ENCODE peak calls at places on chromosome 15, in four cellular contexts. One of them, this sample, is unnamed.
A peak's percentile ranks its signal among the peaks of the same experiment; 100 is the strongest.

GRCh38 chr15:85763157-85763556 is 31.6 kb downstream of the KLHL25 start:
- DNase-seq in left ventricle myocardium inferior: peak; percentile 67
- DNase-seq in AG04449: no peak
- DNase-seq in astrocyte of the spinal cord: no peak
- DNase-seq in this sample: no peak

GRCh38 chr15:98063311-98063710 is 102.8 kb downstream of the ARRDC4 start:
- DNase-seq in left ventricle myocardium inferior: no peak
- DNase-seq in AG04449: no peak
- DNase-seq in astrocyte of the spinal cord: no peak
- DNase-seq in this sample: no peak

GRCh38 chr15:48946088-48946839 is 17.5 kb downstream of the SHC4 start:
- DNase-seq in left ventricle myocardium inferior: no peak
- DNase-seq in AG04449: no peak
- DNase-seq in astrocyte of the spinal cord: peak; percentile 56
- DNase-seq in this sample: peak; percentile 69

GRCh38 chr15:101525087-101525669 is 35.7 kb upstream of the PCSK6 start:
- DNase-seq in left ventricle myocardium inferior: no peak
- DNase-seq in AG04449: no peak
- DNase-seq in astrocyte of the spinal cord: no peak
- DNase-seq in this sample: no peak

GRCh38 chr15:34182942-34183341 is 27.0 kb downstream of the KATNBL1 start:
- DNase-seq in left ventricle myocardium inferior: no peak
- DNase-seq in AG04449: no peak
- DNase-seq in astrocyte of the spinal cord: no peak
- DNase-seq in this sample: no peak

GRCh38 chr15:26722621-26723160 is 50.2 kb downstream of the GABRB3 start:
- DNase-seq in left ventricle myocardium inferior: no peak
- DNase-seq in AG04449: no peak
- DNase-seq in astrocyte of the spinal cord: no peak
- DNase-seq in this sample: no peak

GRCh38 chr15:92205255-92205739 is 188.4 kb upstream of the ST8SIA2 start:
- DNase-seq in left ventricle myocardium inferior: peak; percentile 13
- DNase-seq in AG04449: no peak
- DNase-seq in astrocyte of the spinal cord: no peak
- DNase-seq in this sample: no peak

GRCh38 chr15:93709708-93710107 is 521.7 kb upstream of the MCTP2 start:
- DNase-seq in left ventricle myocardium inferior: no peak
- DNase-seq in AG04449: no peak
- DNase-seq in astrocyte of the spinal cord: no peak
- DNase-seq in this sample: no peak

GRCh38 chr15:38647683-38648082 is 83.1 kb upstream of the RASGRP1 start:
- DNase-seq in left ventricle myocardium inferior: no peak
- DNase-seq in AG04449: no peak
- DNase-seq in astrocyte of the spinal cord: peak; percentile 2
- DNase-seq in this sample: peak; percentile 27
- TF ChIP-seq CTCF in left ventricle myocardium inferior: peak; percentile 46
- TF ChIP-seq CTCF in AG04449: peak; percentile 27
- TF ChIP-seq CTCF in astrocyte of the spinal cord: peak; percentile 52
- TF ChIP-seq CTCF in this sample: peak; percentile 52

DNA sequence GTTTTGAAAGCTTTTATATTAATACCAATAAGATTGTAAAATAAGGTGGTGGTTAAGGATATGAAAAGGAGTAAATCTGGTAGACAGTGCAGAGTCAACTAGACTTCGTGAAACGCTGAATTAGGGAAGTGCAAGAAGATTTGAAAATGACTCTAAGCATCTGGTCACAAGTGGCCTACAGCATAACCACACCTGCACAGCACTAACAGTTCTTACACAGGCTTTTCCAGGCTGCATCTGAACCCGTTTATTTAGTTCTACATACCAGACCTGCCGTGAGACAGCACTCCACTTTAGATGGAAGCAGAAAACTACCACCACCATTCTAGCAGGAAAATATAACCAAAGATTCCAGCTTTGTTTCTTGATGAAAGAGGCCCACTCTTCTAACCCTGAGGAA is 1.9 kb downstream of the DMXL2 start:
- DNase-seq in left ventricle myocardium inferior: no peak
- DNase-seq in AG04449: no peak
- DNase-seq in astrocyte of the spinal cord: no peak
- DNase-seq in this sample: no peak
- H3K4me3 ChIP-seq in left ventricle myocardium inferior: peak overlapping the region; percentile 88
- H3K4me3 ChIP-seq in AG04449: peak overlapping the region; percentile 90
- H3K4me3 ChIP-seq in astrocyte of the spinal cord: peak overlapping the region; percentile 82
- H3K4me3 ChIP-seq in this sample: no peak overlapping the region

GRCh38 chr15:68668926-68669600 is 90.3 kb downstream of the CORO2B start:
- DNase-seq in left ventricle myocardium inferior: no peak
- DNase-seq in AG04449: no peak
- DNase-seq in astrocyte of the spinal cord: no peak
- DNase-seq in this sample: no peak

GRCh38 chr15:68672251-68672650 is 93.5 kb downstream of the CORO2B start:
- DNase-seq in left ventricle myocardium inferior: no peak
- DNase-seq in AG04449: no peak
- DNase-seq in astrocyte of the spinal cord: no peak
- DNase-seq in this sample: no peak

GRCh38 chr15:68674975-68675374 is 96.2 kb downstream of the CORO2B start:
- DNase-seq in left ventricle myocardium inferior: no peak
- DNase-seq in AG04449: no peak
- DNase-seq in astrocyte of the spinal cord: no peak
- DNase-seq in this sample: no peak

GRCh38 chr15:68676011-68676605 is 97.3 kb downstream of the CORO2B start:
- DNase-seq in left ventricle myocardium inferior: no peak
- DNase-seq in AG04449: no peak
- DNase-seq in astrocyte of the spinal cord: no peak
- DNase-seq in this sample: no peak

GRCh38 chr15:68672781-68673205 is 94.0 kb downstream of the CORO2B start:
- DNase-seq in left ventricle myocardium inferior: no peak
- DNase-seq in AG04449: no peak
- DNase-seq in astrocyte of the spinal cord: peak; percentile 23
- DNase-seq in this sample: peak; percentile 23
- TF ChIP-seq CTCF in left ventricle myocardium inferior: peak; percentile 41
- TF ChIP-seq CTCF in AG04449: peak; percentile 49
- TF ChIP-seq CTCF in astrocyte of the spinal cord: peak; percentile 51
- TF ChIP-seq CTCF in this sample: peak; percentile 45

DNA sequence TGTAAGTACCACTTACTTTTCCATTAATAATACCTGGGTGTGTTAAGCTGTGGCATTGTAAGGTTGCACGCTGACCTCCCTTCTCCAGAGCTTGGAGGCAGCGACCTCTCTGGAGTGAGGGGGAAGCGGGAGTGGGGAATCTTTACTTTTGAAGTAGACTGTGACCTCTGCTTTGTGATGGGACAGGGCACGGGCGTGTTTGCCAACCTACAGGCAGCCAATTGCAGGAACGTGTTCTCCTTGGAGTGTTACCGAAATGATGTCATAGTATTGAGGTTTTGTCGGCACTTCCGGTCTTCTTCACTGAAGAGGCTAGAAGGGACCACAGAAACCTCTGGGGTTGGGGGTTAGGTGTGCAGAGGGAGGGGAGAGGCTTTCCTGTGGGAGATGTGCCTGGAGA is 227.3 kb upstream of the C2CD4B start:
- DNase-seq in left ventricle myocardium inferior: peak; percentile 22
- DNase-seq in AG04449: no peak
- DNase-seq in astrocyte of the spinal cord: peak; percentile 30
- DNase-seq in this sample: peak; percentile 27
- H3K4me3 ChIP-seq in left ventricle myocardium inferior: peak overlapping the region; percentile 95
- H3K4me3 ChIP-seq in AG04449: peak overlapping the region; percentile 90
- H3K4me3 ChIP-seq in astrocyte of the spinal cord: peak overlapping the region; percentile 95
- H3K4me3 ChIP-seq in this sample: peak overlapping the region; percentile 98

DNA sequence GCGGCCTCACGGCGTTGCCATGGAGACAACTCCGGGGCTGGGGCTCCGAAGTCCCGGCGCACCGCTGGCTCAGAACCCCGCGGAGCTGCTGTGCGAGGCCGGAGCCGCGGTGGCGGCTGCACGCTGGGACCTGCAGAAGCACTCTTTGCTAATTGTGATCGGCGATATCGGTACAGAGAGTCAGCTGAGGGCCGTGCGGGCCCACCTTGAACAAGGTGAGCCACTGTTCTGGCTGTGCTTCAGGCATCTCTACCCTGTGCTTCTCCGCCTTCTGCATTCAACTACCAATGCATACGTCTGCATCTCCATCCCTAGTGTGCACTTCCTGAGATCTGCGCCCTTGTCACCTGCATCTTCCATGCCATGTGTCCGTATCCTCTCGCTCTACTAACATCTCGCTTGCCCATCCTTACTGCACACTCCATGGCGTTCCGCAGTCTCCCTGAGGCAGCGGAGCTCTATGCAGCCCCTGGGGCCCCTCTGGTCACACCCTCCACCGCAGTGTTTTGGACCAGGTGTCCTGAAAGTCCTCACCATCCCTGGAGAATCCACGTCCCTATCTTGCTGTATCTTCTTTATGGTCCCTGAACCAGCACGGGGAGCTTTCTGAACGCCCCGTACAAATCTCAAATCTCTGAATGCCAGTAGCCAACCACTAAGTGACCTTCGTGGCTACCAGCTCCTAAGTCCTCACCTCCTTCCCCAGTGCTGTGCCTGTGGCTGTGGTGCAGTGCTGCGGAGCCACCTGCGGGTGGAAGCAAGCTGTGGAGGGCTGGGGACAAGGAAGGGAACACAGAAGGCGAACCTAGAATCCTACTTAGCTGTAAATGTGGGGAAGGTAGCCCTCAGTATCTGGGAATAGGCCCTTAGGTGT is 6.2 kb upstream of the MAP1A start:
- DNase-seq in left ventricle myocardium inferior: no peak
- DNase-seq in AG04449: no peak
- DNase-seq in astrocyte of the spinal cord: no peak
- DNase-seq in this sample: no peak
- TF ChIP-seq CTCF in left ventricle myocardium inferior: peak; percentile 28
- TF ChIP-seq CTCF in AG04449: peak; percentile 48
- TF ChIP-seq CTCF in astrocyte of the spinal cord: peak; percentile 28
- TF ChIP-seq CTCF in this sample: peak; percentile 14

GRCh38 chr15:76904461-76905012 is 603 bp downstream of the SCAPER start:
- DNase-seq in left ventricle myocardium inferior: no peak
- DNase-seq in AG04449: no peak
- DNase-seq in astrocyte of the spinal cord: peak; percentile 16
- DNase-seq in this sample: peak; percentile 21

GRCh38 chr15:76905013-76905839 is at the start of gene SCAPER:
- DNase-seq in left ventricle myocardium inferior: peak; percentile 95
- DNase-seq in AG04449: no peak
- DNase-seq in astrocyte of the spinal cord: peak; percentile 88
- DNase-seq in this sample: peak; percentile 83

GRCh38 chr15:76901965-76902364 is 3.2 kb downstream of the SCAPER start:
- DNase-seq in left ventricle myocardium inferior: no peak
- DNase-seq in AG04449: no peak
- DNase-seq in astrocyte of the spinal cord: no peak
- DNase-seq in this sample: no peak

GRCh38 chr15:76905855-76906254 is 715 bp upstream of the SCAPER start:
- DNase-seq in left ventricle myocardium inferior: no peak
- DNase-seq in AG04449: no peak
- DNase-seq in astrocyte of the spinal cord: no peak
- DNase-seq in this sample: no peak

GRCh38 chr15:76903251-76903681 is 1.9 kb downstream of the SCAPER start:
- DNase-seq in left ventricle myocardium inferior: no peak
- DNase-seq in AG04449: no peak
- DNase-seq in astrocyte of the spinal cord: peak; percentile 9
- DNase-seq in this sample: peak; percentile 58
- H3K4me3 ChIP-seq in left ventricle myocardium inferior: peak overlapping the region; percentile 86
- H3K4me3 ChIP-seq in AG04449: no peak overlapping the region
- H3K4me3 ChIP-seq in astrocyte of the spinal cord: no peak overlapping the region
- H3K4me3 ChIP-seq in this sample: no peak overlapping the region

GRCh38 chr15:72382146-72382545 is 6.3 kb upstream of the HEXA start:
- DNase-seq in left ventricle myocardium inferior: no peak
- DNase-seq in AG04449: no peak
- DNase-seq in astrocyte of the spinal cord: no peak
- DNase-seq in this sample: peak; percentile 17
- TF ChIP-seq CTCF in left ventricle myocardium inferior: no peak
- TF ChIP-seq CTCF in AG04449: no peak
- TF ChIP-seq CTCF in astrocyte of the spinal cord: peak; percentile 15
- TF ChIP-seq CTCF in this sample: peak; percentile 16

This sample was measured in cardiac fibroblast.